ENCODE peak calls at places on chromosomes 11 and 22, in ten cellular contexts. L, W, D, C, M, T, P, X, J and N are unnamed samples.

GRCh38 chr11:72413914-72414628 is 20.3 kb downstream of the CLPB start:
- DNase-seq in D (peak), C (peak), T (peak), X (peak), P (peak), W (peak), J (peak), L (peak), M (peak), N (peak)

GRCh38 chr22:21612858-21613257 is 17.0 kb downstream of the YDJC start:
- DNase-seq in T (no peak), D (no peak), J (no peak), P (no peak), M (no peak), L (no peak), C (no peak), X (no peak), W (no peak), N (no peak)

GRCh38 chr11:107563702-107564101 is 1.8 kb downstream of the ALKBH8 start:
- DNase-seq in W (peak), P (no peak), D (peak), C (peak), T (no peak), J (peak), L (peak), M (no peak), X (no peak), N (peak)

GRCh38 chr11:315051-315481 is 1.2 kb downstream of the IFITM1 start:
- DNase-seq in X (no peak), T (no peak), L (no peak), D (no peak), W (no peak), C (peak), J (no peak), M (no peak), P (peak), N (no peak)

GRCh38 chr11:130428271-130428670 is at the start of gene ADAMTS8:
- DNase-seq in L (no peak), X (no peak), M (no peak), C (peak), D (no peak), W (no peak), T (no peak), J (no peak), P (no peak), N (no peak)

GRCh38 chr22:30422481-30423295 is 2.9 kb upstream of the MTFP1 start:
- DNase-seq in W (peak), L (peak), T (peak), C (peak), M (no peak), D (no peak), P (peak), X (no peak), J (peak), N (peak)

GRCh38 chr11:128195057-128195751 is 392.2 kb downstream of the ETS1 start:
- DNase-seq in X (no peak), P (no peak), L (no peak), J (no peak), T (no peak), D (no peak), W (no peak), C (no peak), M (no peak), N (no peak)

GRCh38 chr11:132205006-132205405 is 834.6 kb downstream of the NTM start:
- DNase-seq in C (no peak), L (no peak), J (no peak), P (no peak), D (no peak), X (no peak), W (no peak), T (no peak), M (no peak), N (no peak)

GRCh38 chr22:26853071-26853470 is 195.7 kb downstream of the MIAT start:
- DNase-seq in D (no peak), L (no peak), M (no peak), T (no peak), J (no peak), X (no peak), C (no peak), P (no peak), W (no peak), N (no peak)

GRCh38 chr11:65613091-65613928 is 711 bp downstream of the MAP3K11 start:
- DNase-seq in L (no peak), T (peak), P (peak), W (peak), J (no peak), X (no peak), D (no peak), C (peak), M (no peak), N (no peak)

GRCh38 chr11:35579557-35580396 is 38.5 kb upstream of the FJX1 start:
- DNase-seq in L (peak), C (peak), W (no peak), P (no peak), T (no peak), X (peak), M (no peak), J (peak), D (peak), N (peak)

GRCh38 chr11:105673089-105673488 is 63.2 kb downstream of the GRIA4 start:
- DNase-seq in X (no peak), M (no peak), D (peak), P (no peak), T (peak), L (peak), W (peak), J (peak), C (peak), N (peak)

GRCh38 chr11:35163209-35163608 is 24.2 kb downstream of the CD44 start:
- DNase-seq in C (peak), W (no peak), J (peak), L (no peak), M (no peak), X (no peak), D (no peak), T (no peak), P (no peak), N (no peak)

GRCh38 chr22:33785283-33785991 is 134.8 kb downstream of the LARGE1 start:
- DNase-seq in W (peak), L (no peak), X (no peak), M (no peak), P (no peak), J (peak), T (no peak), C (peak), D (no peak), N (no peak)

GRCh38 chr11:66242085-66242765 is 26.2 kb upstream of the RAB1B start:
- DNase-seq in L (no peak), D (no peak), C (no peak), X (no peak), W (no peak), J (no peak), M (no peak), P (no peak), T (no peak), N (no peak)